ENCODE peak calls at places on chromosomes 12 and 14, in six cellular contexts. One of them, this sample, is unnamed.

GRCh38 chr12:123149828-123150272 is 1.0 kb downstream of the PITPNM2 start:
- DNase-seq in tibial nerve: no peak
- DNase-seq in ovary: peak; percentile 48
- DNase-seq in suprapubic skin: peak; percentile 72
- DNase-seq in stomach: no peak
- DNase-seq in transverse colon: no peak
- DNase-seq in this sample: no peak

GRCh38 chr14:59787045-59787674 is 83.4 kb downstream of the RTN1 start:
- DNase-seq in tibial nerve: no peak
- DNase-seq in ovary: no peak
- DNase-seq in suprapubic skin: no peak
- DNase-seq in stomach: no peak
- DNase-seq in transverse colon: no peak
- DNase-seq in this sample: no peak

GRCh38 chr12:129363041-129363440 is 509.8 kb downstream of the GLT1D1 start:
- DNase-seq in tibial nerve: no peak
- DNase-seq in ovary: no peak
- DNase-seq in suprapubic skin: no peak
- DNase-seq in stomach: no peak
- DNase-seq in transverse colon: no peak
- DNase-seq in this sample: no peak

GRCh38 chr14:77133718-77134338 is 7.8 kb downstream of the ZDHHC22 start:
- DNase-seq in tibial nerve: no peak
- DNase-seq in ovary: peak; percentile 32
- DNase-seq in suprapubic skin: peak; percentile 77
- DNase-seq in stomach: no peak
- DNase-seq in transverse colon: peak; percentile 50
- DNase-seq in this sample: peak; percentile 33

GRCh38 chr12:107807471-107808150 is 33.1 kb downstream of the ASCL4 start:
- DNase-seq in tibial nerve: no peak
- DNase-seq in ovary: no peak
- DNase-seq in suprapubic skin: no peak
- DNase-seq in stomach: no peak
- DNase-seq in transverse colon: no peak
- DNase-seq in this sample: no peak

GRCh38 chr12:121532503-121533390 is 48.1 kb downstream of the KDM2B start:
- DNase-seq in tibial nerve: no peak
- DNase-seq in ovary: peak; percentile 33
- DNase-seq in suprapubic skin: no peak
- DNase-seq in stomach: no peak
- DNase-seq in transverse colon: no peak
- DNase-seq in this sample: no peak

GRCh38 chr12:111363578-111363977 is 5.3 kb downstream of the PHETA1 start:
- DNase-seq in tibial nerve: no peak
- DNase-seq in ovary: no peak
- DNase-seq in suprapubic skin: no peak
- DNase-seq in stomach: no peak
- DNase-seq in transverse colon: no peak
- DNase-seq in this sample: no peak

GRCh38 chr14:101557321-101557695 is 4.0 kb upstream of the DIO3 start:
- DNase-seq in tibial nerve: no peak
- DNase-seq in ovary: no peak
- DNase-seq in suprapubic skin: no peak
- DNase-seq in stomach: no peak
- DNase-seq in transverse colon: no peak
- DNase-seq in this sample: no peak

GRCh38 chr12:41962171-41962572 is 182.5 kb downstream of the GXYLT1 start:
- DNase-seq in tibial nerve: no peak
- DNase-seq in ovary: no peak
- DNase-seq in suprapubic skin: no peak
- DNase-seq in stomach: no peak
- DNase-seq in transverse colon: no peak
- DNase-seq in this sample: no peak

GRCh38 chr12:104083769-104084475 is 19.6 kb downstream of the HCFC2 start:
- DNase-seq in tibial nerve: no peak
- DNase-seq in ovary: no peak
- DNase-seq in suprapubic skin: no peak
- DNase-seq in stomach: no peak
- DNase-seq in transverse colon: no peak
- DNase-seq in this sample: no peak

GRCh38 chr12:66072135-66072534 is 58.4 kb downstream of the LLPH start:
- DNase-seq in tibial nerve: no peak
- DNase-seq in ovary: no peak
- DNase-seq in suprapubic skin: no peak
- DNase-seq in stomach: no peak
- DNase-seq in transverse colon: no peak
- DNase-seq in this sample: no peak

GRCh38 chr12:115941362-115941761 is 336.1 kb downstream of the MED13L start:
- DNase-seq in tibial nerve: no peak
- DNase-seq in ovary: no peak
- DNase-seq in suprapubic skin: no peak
- DNase-seq in stomach: no peak
- DNase-seq in transverse colon: no peak
- DNase-seq in this sample: no peak

GRCh38 chr14:31207287-31207745 is 277 bp downstream of the HECTD1 start:
- DNase-seq in tibial nerve: peak; percentile 80
- DNase-seq in ovary: no peak
- DNase-seq in suprapubic skin: no peak
- DNase-seq in stomach: no peak
- DNase-seq in transverse colon: no peak
- DNase-seq in this sample: no peak

GRCh38 chr14:102314242-102315011 is 5.1 kb upstream of the ZNF839 start:
- DNase-seq in tibial nerve: peak; percentile 75
- DNase-seq in ovary: peak; percentile 82
- DNase-seq in suprapubic skin: peak; percentile 94
- DNase-seq in stomach: peak; percentile 85
- DNase-seq in transverse colon: peak; percentile 89
- DNase-seq in this sample: peak; percentile 97

GRCh38 chr12:26274441-26275312 is 79.3 kb downstream of the SSPN start:
- DNase-seq in tibial nerve: peak; percentile 74
- DNase-seq in ovary: peak; percentile 86
- DNase-seq in suprapubic skin: peak; percentile 90
- DNase-seq in stomach: peak; percentile 85
- DNase-seq in transverse colon: peak; percentile 78
- DNase-seq in this sample: peak; percentile 91

GRCh38 chr14:89027097-89027740 is 202.8 kb downstream of the TTC8 start:
- DNase-seq in tibial nerve: no peak
- DNase-seq in ovary: peak; percentile 52
- DNase-seq in suprapubic skin: no peak
- DNase-seq in stomach: peak; percentile 61
- DNase-seq in transverse colon: peak; percentile 55
- DNase-seq in this sample: peak; percentile 95

GRCh38 chr12:116423053-116423452 is 136.1 kb upstream of the MAP1LC3B2 start:
- DNase-seq in tibial nerve: no peak
- DNase-seq in ovary: no peak
- DNase-seq in suprapubic skin: no peak
- DNase-seq in stomach: no peak
- DNase-seq in transverse colon: no peak
- DNase-seq in this sample: no peak

GRCh38 chr14:62117010-62117717 is 354.9 kb downstream of the SNAPC1 start:
- DNase-seq in tibial nerve: no peak
- DNase-seq in ovary: no peak
- DNase-seq in suprapubic skin: peak; percentile 79
- DNase-seq in stomach: peak; percentile 48
- DNase-seq in transverse colon: peak; percentile 48
- DNase-seq in this sample: peak; percentile 90

GRCh38 chr12:31353730-31354708 is 28.1 kb upstream of the SINHCAF start:
- DNase-seq in tibial nerve: no peak
- DNase-seq in ovary: no peak
- DNase-seq in suprapubic skin: no peak
- DNase-seq in stomach: no peak
- DNase-seq in transverse colon: no peak
- DNase-seq in this sample: no peak

GRCh38 chr12:5432011-5432400 is at the start of gene NTF3:
- DNase-seq in tibial nerve: no peak
- DNase-seq in ovary: peak; percentile 41
- DNase-seq in suprapubic skin: no peak
- DNase-seq in stomach: no peak
- DNase-seq in transverse colon: no peak
- DNase-seq in this sample: peak; percentile 84

GRCh38 chr12:123494124-123494843 is 36.3 kb downstream of the SNRNP35 start:
- DNase-seq in tibial nerve: no peak
- DNase-seq in ovary: no peak
- DNase-seq in suprapubic skin: no peak
- DNase-seq in stomach: no peak
- DNase-seq in transverse colon: no peak
- DNase-seq in this sample: no peak

GRCh38 chr12:45423931-45424330 is 208.0 kb downstream of the ANO6 start:
- DNase-seq in tibial nerve: no peak
- DNase-seq in ovary: no peak
- DNase-seq in suprapubic skin: no peak
- DNase-seq in stomach: no peak
- DNase-seq in transverse colon: no peak
- DNase-seq in this sample: no peak

GRCh38 chr12:52612431-52613290 is 5.7 kb downstream of the KRT73 start:
- DNase-seq in tibial nerve: no peak
- DNase-seq in ovary: no peak
- DNase-seq in suprapubic skin: no peak
- DNase-seq in stomach: no peak
- DNase-seq in transverse colon: no peak
- DNase-seq in this sample: no peak

GRCh38 chr14:42930058-42930457 is 1323.4 kb downstream of the LRFN5 start:
- DNase-seq in tibial nerve: no peak
- DNase-seq in ovary: no peak
- DNase-seq in suprapubic skin: no peak
- DNase-seq in stomach: no peak
- DNase-seq in transverse colon: peak; percentile 9
- DNase-seq in this sample: peak; percentile 25

GRCh38 chr14:43898709-43899108 is 608.4 kb downstream of the FSCB start:
- DNase-seq in tibial nerve: no peak
- DNase-seq in ovary: no peak
- DNase-seq in suprapubic skin: no peak
- DNase-seq in stomach: no peak
- DNase-seq in transverse colon: no peak
- DNase-seq in this sample: no peak

GRCh38 chr14:103511022-103511693 is 11.5 kb downstream of the CKB start:
- DNase-seq in tibial nerve: no peak
- DNase-seq in ovary: no peak
- DNase-seq in suprapubic skin: no peak
- DNase-seq in stomach: no peak
- DNase-seq in transverse colon: no peak
- DNase-seq in this sample: peak; percentile 66

GRCh38 chr12:14258468-14258947 is 107.0 kb upstream of the ATF7IP start:
- DNase-seq in tibial nerve: no peak
- DNase-seq in ovary: no peak
- DNase-seq in suprapubic skin: no peak
- DNase-seq in stomach: no peak
- DNase-seq in transverse colon: no peak
- DNase-seq in this sample: no peak

GRCh38 chr14:36223558-36223957 is 47.0 kb upstream of the PTCSC3 start:
- DNase-seq in tibial nerve: no peak
- DNase-seq in ovary: no peak
- DNase-seq in suprapubic skin: no peak
- DNase-seq in stomach: no peak
- DNase-seq in transverse colon: no peak
- DNase-seq in this sample: no peak

GRCh38 chr12:39112064-39112463 is 206.7 kb upstream of the CPNE8 start:
- DNase-seq in tibial nerve: no peak
- DNase-seq in ovary: no peak
- DNase-seq in suprapubic skin: no peak
- DNase-seq in stomach: no peak
- DNase-seq in transverse colon: no peak
- DNase-seq in this sample: no peak

GRCh38 chr14:65462411-65462810 is 49.9 kb downstream of the FUT8 start:
- DNase-seq in tibial nerve: no peak
- DNase-seq in ovary: no peak
- DNase-seq in suprapubic skin: no peak
- DNase-seq in stomach: no peak
- DNase-seq in transverse colon: no peak
- DNase-seq in this sample: no peak
- TF ChIP-seq EP300 in tibial nerve: no peak
- TF ChIP-seq EP300 in ovary: no peak
- TF ChIP-seq EP300 in suprapubic skin: no peak
- TF ChIP-seq EP300 in stomach: no peak
- TF ChIP-seq EP300 in transverse colon: no peak
- TF ChIP-seq EP300 in this sample: no peak

GRCh38 chr12:51522696-51523095 is 68.3 kb upstream of the SCN8A start:
- DNase-seq in tibial nerve: no peak
- DNase-seq in ovary: no peak
- DNase-seq in suprapubic skin: no peak
- DNase-seq in stomach: no peak
- DNase-seq in transverse colon: no peak
- DNase-seq in this sample: no peak
- H3K27ac ChIP-seq in tibial nerve: no peak overlapping the region
- H3K27ac ChIP-seq in ovary: no peak overlapping the region
- H3K27ac ChIP-seq in suprapubic skin: no peak overlapping the region
- H3K27ac ChIP-seq in stomach: no peak overlapping the region
- H3K27ac ChIP-seq in transverse colon: no peak overlapping the region
- H3K27ac ChIP-seq in this sample: no peak overlapping the region

GRCh38 chr12:93753285-93753684 is 76.1 kb downstream of the CRADD start:
- DNase-seq in tibial nerve: no peak
- DNase-seq in ovary: no peak
- DNase-seq in suprapubic skin: no peak
- DNase-seq in stomach: no peak
- DNase-seq in transverse colon: no peak
- DNase-seq in this sample: no peak

GRCh38 chr12:93748672-93749403 is 71.7 kb downstream of the CRADD start:
- DNase-seq in tibial nerve: no peak
- DNase-seq in ovary: no peak
- DNase-seq in suprapubic skin: no peak
- DNase-seq in stomach: no peak
- DNase-seq in transverse colon: no peak
- DNase-seq in this sample: no peak

GRCh38 chr12:93751864-93752610 is 74.9 kb downstream of the CRADD start:
- DNase-seq in tibial nerve: no peak
- DNase-seq in ovary: no peak
- DNase-seq in suprapubic skin: no peak
- DNase-seq in stomach: no peak
- DNase-seq in transverse colon: no peak
- DNase-seq in this sample: no peak

GRCh38 chr12:93749515-93749914 is 72.3 kb downstream of the CRADD start:
- DNase-seq in tibial nerve: no peak
- DNase-seq in ovary: no peak
- DNase-seq in suprapubic skin: no peak
- DNase-seq in stomach: no peak
- DNase-seq in transverse colon: no peak
- DNase-seq in this sample: no peak

DNA sequence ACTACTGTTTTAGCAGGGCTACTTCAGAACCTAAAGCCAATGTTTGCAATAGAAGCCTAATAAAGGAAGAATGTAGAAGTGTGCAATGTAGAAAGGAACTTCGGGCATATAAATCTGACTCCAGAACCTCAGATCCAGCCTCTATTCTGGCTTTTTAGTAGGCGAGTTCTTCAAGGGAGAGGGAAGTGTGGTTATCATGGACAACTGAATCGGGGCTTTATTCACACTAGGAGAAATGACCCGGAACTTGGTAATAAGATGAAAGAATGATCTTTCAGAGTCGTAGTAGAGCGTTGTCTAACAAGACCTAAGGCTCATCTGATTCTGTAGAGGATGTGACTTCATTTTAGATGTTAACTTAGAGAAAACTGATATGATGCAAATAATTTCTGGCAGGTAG is 72.9 kb downstream of the CRADD start:
- DNase-seq in tibial nerve: no peak
- DNase-seq in ovary: no peak
- DNase-seq in suprapubic skin: no peak
- DNase-seq in stomach: no peak
- DNase-seq in transverse colon: no peak
- DNase-seq in this sample: no peak
- TF ChIP-seq EP300 in tibial nerve: no peak
- TF ChIP-seq EP300 in ovary: no peak
- TF ChIP-seq EP300 in suprapubic skin: no peak
- TF ChIP-seq EP300 in stomach: no peak
- TF ChIP-seq EP300 in transverse colon: no peak
- TF ChIP-seq EP300 in this sample: no peak

GRCh38 chr12:108849653-108850052 is 7.7 kb downstream of the SSH1 start:
- DNase-seq in tibial nerve: no peak
- DNase-seq in ovary: no peak
- DNase-seq in suprapubic skin: peak; percentile 34
- DNase-seq in stomach: no peak
- DNase-seq in transverse colon: no peak
- DNase-seq in this sample: no peak
- H3K27ac ChIP-seq in tibial nerve: peak overlapping the region; percentile 58
- H3K27ac ChIP-seq in ovary: no peak overlapping the region
- H3K27ac ChIP-seq in suprapubic skin: no peak overlapping the region
- H3K27ac ChIP-seq in stomach: no peak overlapping the region
- H3K27ac ChIP-seq in transverse colon: no peak overlapping the region
- H3K27ac ChIP-seq in this sample: peak overlapping the region; percentile 72